ENCODE peak calls at places on chromosomes 16 and 17, in seven cellular contexts. E is cardiac fibroblast, C is kidney, T is AG04450, L is thoracic aorta, F is fibroblast of lung, O is NT2/D1. N is an unnamed sample.

GRCh38 chr16:80369559-80369958 is 171.2 kb upstream of the DYNLRB2 start:
- DNase-seq in E (peak; percentile 58), C (no peak), T (peak; percentile 38), L (no peak), F (peak; percentile 59), O (peak; percentile 50), N (peak; percentile 81)

GRCh38 chr17:65455972-65456343 is 105.5 kb downstream of the AXIN2 start:
- DNase-seq in E (peak; percentile 64), C (no peak), T (no peak), L (no peak), F (no peak), O (no peak), N (peak; percentile 31)

GRCh38 chr16:74463888-74464287 is 42.6 kb upstream of the CLEC18B start:
- DNase-seq in E (no peak), C (no peak), T (no peak), L (no peak), F (no peak), O (no peak), N (no peak)

GRCh38 chr17:55384833-55385232 is 36.8 kb downstream of the MMD start:
- DNase-seq in E (no peak), C (no peak), T (no peak), L (no peak), F (no peak), O (no peak), N (no peak)

GRCh38 chr16:74726736-74727135 is 26.1 kb upstream of the MLKL start:
- DNase-seq in E (no peak), C (no peak), T (no peak), L (no peak), F (no peak), O (no peak), N (peak; percentile 18)

GRCh38 chr17:80047176-80047575 is 10.7 kb downstream of the CCDC40 start:
- DNase-seq in E (no peak), C (peak; percentile 39), T (no peak), L (no peak), F (no peak), O (no peak), N (no peak)

GRCh38 chr17:5562661-5563360 is 21.5 kb downstream of the NLRP1 start:
- DNase-seq in E (no peak), C (no peak), T (no peak), L (no peak), F (no peak), O (no peak), N (no peak)

GRCh38 chr17:48253976-48254375 is 146.4 kb downstream of the SNX11 start:
- DNase-seq in E (no peak), C (no peak), T (no peak), L (no peak), F (no peak), O (no peak), N (no peak)

GRCh38 chr16:9007177-9007794 is 43.6 kb upstream of the USP7 start:
- DNase-seq in E (peak; percentile 18), C (no peak), T (peak; percentile 23), L (no peak), F (peak; percentile 14), O (no peak), N (peak; percentile 13)

GRCh38 chr17:8163978-8164814 is 1.4 kb upstream of the VAMP2 start:
- DNase-seq in E (no peak), C (peak; percentile 91), T (no peak), L (no peak), F (peak; percentile 37), O (no peak), N (no peak)

GRCh38 chr17:76544123-76544915 is 4.5 kb downstream of the PRCD start:
- DNase-seq in E (no peak), C (peak; percentile 73), T (no peak), L (no peak), F (no peak), O (no peak), N (peak; percentile 29)

GRCh38 chr16:19282101-19282500 is 3.4 kb upstream of the CLEC19A start:
- DNase-seq in E (no peak), C (no peak), T (no peak), L (no peak), F (no peak), O (no peak), N (no peak)

GRCh38 chr17:7835818-7836595 is 2.0 kb downstream of the KDM6B start:
- DNase-seq in E (no peak), C (peak; percentile 96), T (no peak), L (no peak), F (peak; percentile 64), O (no peak), N (peak; percentile 69)

GRCh38 chr17:76530489-76530814 is 7.1 kb downstream of the CYGB start:
- DNase-seq in E (no peak), C (peak; percentile 75), T (no peak), L (no peak), F (peak; percentile 16), O (no peak), N (no peak)

GRCh38 chr16:50688867-50689266 is 4.5 kb upstream of the NOD2 start:
- DNase-seq in E (no peak), C (no peak), T (no peak), L (no peak), F (no peak), O (no peak), N (no peak)

GRCh38 chr16:57536306-57537193 is at the start of gene CCDC102A:
- DNase-seq in E (no peak), C (peak; percentile 87), T (no peak), L (no peak), F (peak; percentile 54), O (no peak), N (no peak)

GRCh38 chr16:75188832-75189477 is 18.0 kb downstream of the CTRB2 start:
- DNase-seq in E (no peak), C (no peak), T (no peak), L (no peak), F (no peak), O (no peak), N (no peak)

GRCh38 chr16:50202926-50203624 is 50.0 kb downstream of the TENT4B start:
- DNase-seq in E (peak; percentile 93), C (no peak), T (no peak), L (no peak), F (peak; percentile 94), O (no peak), N (peak; percentile 95)

GRCh38 chr16:31243734-31244670 is 15.8 kb upstream of the ITGAM start:
- DNase-seq in E (no peak), C (no peak), T (no peak), L (no peak), F (no peak), O (no peak), N (no peak)

GRCh38 chr17:53626286-53626685 is 196.4 kb upstream of the KIF2B start:
- DNase-seq in E (peak; percentile 15), C (no peak), T (no peak), L (no peak), F (peak; percentile 90), O (no peak), N (peak; percentile 13)

GRCh38 chr17:74337834-74338500 is 11.9 kb downstream of the KIF19 start:
- DNase-seq in E (no peak), C (no peak), T (no peak), L (no peak), F (no peak), O (no peak), N (no peak)

GRCh38 chr16:22787456-22788189 is 26.3 kb upstream of the HS3ST2 start:
- DNase-seq in E (no peak), C (no peak), T (no peak), L (no peak), F (peak; percentile 32), O (no peak), N (no peak)

GRCh38 chr16:4970010-4970409 is 11.9 kb downstream of the SEC14L5 start:
- DNase-seq in E (no peak), C (peak; percentile 10), T (no peak), L (no peak), F (no peak), O (no peak), N (no peak)

GRCh38 chr16:50616386-50616785 is 64.7 kb downstream of the SNX20 start:
- DNase-seq in E (peak; percentile 60), C (no peak), T (no peak), L (no peak), F (no peak), O (no peak), N (no peak)

GRCh38 chr16:48452991-48453760 is 68.0 kb upstream of the SIAH1 start:
- DNase-seq in E (no peak), C (no peak), T (no peak), L (no peak), F (no peak), O (no peak), N (no peak)

GRCh38 chr17:59668816-59669215 is 38.4 kb downstream of the PTRH2 start:
- DNase-seq in E (peak; percentile 86), C (no peak), T (peak; percentile 91), L (no peak), F (peak; percentile 98), O (no peak), N (peak; percentile 95)

GRCh38 chr16:82750078-82750477 is 123.3 kb downstream of the CDH13 start:
- DNase-seq in E (no peak), C (no peak), T (no peak), L (no peak), F (no peak), O (no peak), N (no peak)

GRCh38 chr17:56908061-56908542 is 5.7 kb downstream of the TRIM25 start:
- DNase-seq in E (no peak), C (no peak), T (no peak), L (no peak), F (no peak), O (no peak), N (no peak)

GRCh38 chr16:85220125-85220839 is 108.0 kb upstream of the CIBAR2 start:
- DNase-seq in E (peak; percentile 89), C (peak; percentile 89), T (peak; percentile 77), L (no peak), F (peak; percentile 88), O (no peak), N (peak; percentile 77)

GRCh38 chr16:68081796-68082567 is 3.2 kb upstream of the NFATC3 start:
- DNase-seq in E (no peak), C (no peak), T (no peak), L (no peak), F (no peak), O (no peak), N (no peak)
- H3K4me3 ChIP-seq in E (no peak overlapping the region), C (no peak overlapping the region), T (no peak overlapping the region), L (no peak overlapping the region), F (no peak overlapping the region), O (no peak overlapping the region), N (no peak overlapping the region)

GRCh38 chr17:1870592-1870991 is 40.8 kb downstream of the RPA1 start:
- DNase-seq in E (no peak), C (no peak), T (no peak), L (no peak), F (no peak), O (no peak), N (peak; percentile 34)
- H3K4me3 ChIP-seq in E (no peak overlapping the region), C (no peak overlapping the region), T (no peak overlapping the region), L (no peak overlapping the region), F (no peak overlapping the region), O (no peak overlapping the region), N (no peak overlapping the region)

GRCh38 chr16:87363771-87364476 is 19.7 kb downstream of the FBXO31 start:
- DNase-seq in E (peak; percentile 35), C (no peak), T (no peak), L (no peak), F (no peak), O (no peak), N (no peak)
- H3K4me3 ChIP-seq in E (no peak overlapping the region), C (no peak overlapping the region), T (peak overlapping the region; percentile 10), L (no peak overlapping the region), F (no peak overlapping the region), O (no peak overlapping the region), N (no peak overlapping the region)

DNA sequence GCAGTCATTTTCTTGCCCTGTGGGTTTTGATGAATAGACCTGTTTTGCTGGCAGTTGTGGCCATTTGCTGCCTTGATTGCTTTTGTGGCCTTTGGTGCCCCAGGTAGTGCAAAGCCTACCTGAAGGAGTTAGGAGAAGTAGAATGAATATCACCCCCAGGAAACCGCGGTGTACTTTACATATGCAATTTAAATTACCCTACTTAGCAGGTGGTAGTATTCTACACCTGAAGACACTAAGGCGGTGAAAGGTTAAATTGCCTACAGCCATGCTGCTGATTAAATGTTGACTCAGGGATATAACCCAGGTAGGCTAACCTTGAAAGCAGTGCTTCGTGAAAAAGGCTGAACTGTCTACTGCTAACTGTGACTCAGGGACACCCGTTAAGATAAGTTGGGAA is 27.2 kb upstream of the WWOX start:
- DNase-seq in E (no peak), C (no peak), T (no peak), L (no peak), F (no peak), O (peak; percentile 20), N (no peak)
- H3K4me3 ChIP-seq in E (no peak overlapping the region), C (no peak overlapping the region), T (no peak overlapping the region), L (no peak overlapping the region), F (no peak overlapping the region), O (no peak overlapping the region), N (no peak overlapping the region)